ENCODE peak calls at places on chromosomes 7 and 10, in seven cellular contexts. B, E, O, Y, R, G and K are unnamed samples.

GRCh38 chr7:43535031-43535451 is 47.9 kb upstream of the STK17A start:
- DNase-seq in R (no peak), G (no peak), E (no peak), B (no peak), O (no peak), Y (no peak), K (peak; percentile 59)

GRCh38 chr10:49798275-49798674 is 36.2 kb upstream of the OGDHL start:
- DNase-seq in O (no peak), Y (no peak), E (no peak), R (no peak), B (no peak), G (no peak), K (no peak)

GRCh38 chr10:75508814-75509306 is 77.4 kb downstream of the LRMDA start:
- DNase-seq in R (no peak), Y (no peak), B (peak; percentile 26), O (no peak), E (no peak), G (no peak), K (peak; percentile 28)

GRCh38 chr10:74079028-74079913 is 71.4 kb downstream of the AP3M1 start:
- DNase-seq in R (no peak), Y (no peak), O (no peak), B (no peak), E (peak; percentile 33), G (no peak), K (peak; percentile 56)

GRCh38 chr7:67462781-67463191 is 466.2 kb downstream of the TYW1 start:
- DNase-seq in O (no peak), B (peak; percentile 72), G (no peak), E (no peak), R (no peak), Y (no peak), K (peak; percentile 73)

GRCh38 chr7:70132802-70133201 is 534.5 kb downstream of the AUTS2 start:
- DNase-seq in G (no peak), R (no peak), O (no peak), B (no peak), E (no peak), Y (no peak), K (no peak)

GRCh38 chr10:7260412-7260900 is 150.4 kb downstream of the SFMBT2 start:
- DNase-seq in B (peak; percentile 71), E (peak; percentile 86), R (no peak), G (peak; percentile 89), O (peak; percentile 56), Y (peak; percentile 88), K (peak; percentile 74)

GRCh38 chr10:17004801-17005380 is 124.7 kb downstream of the CUBN start:
- DNase-seq in B (no peak), Y (no peak), G (no peak), R (no peak), O (no peak), E (no peak), K (no peak)

DNA sequence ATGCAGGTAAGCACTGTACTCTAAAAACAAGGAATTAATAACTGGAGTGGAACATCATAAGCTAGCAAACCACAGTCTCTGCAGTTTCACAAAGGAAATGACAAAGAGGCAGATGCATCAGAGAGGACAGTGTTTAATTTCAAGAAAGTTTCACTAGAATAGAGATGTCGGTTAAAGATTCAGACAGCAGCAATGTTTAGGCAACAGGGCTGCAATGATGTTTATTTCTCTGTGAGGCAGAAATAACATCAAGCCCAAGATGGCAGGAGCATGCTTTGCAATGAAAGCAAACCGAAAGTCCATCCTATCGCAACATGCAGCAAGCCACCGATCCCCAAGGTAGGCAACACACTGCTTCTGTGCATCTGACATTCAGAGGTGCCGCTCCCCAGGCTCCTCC is 81.8 kb downstream of the FGFR2 start:
- DNase-seq in B (no peak), G (no peak), E (no peak), O (no peak), R (no peak), Y (no peak), K (no peak)
- H3K27ac ChIP-seq in B (no peak overlapping the region), G (no peak overlapping the region), E (no peak overlapping the region), O (no peak overlapping the region), R (no peak overlapping the region), Y (no peak overlapping the region), K (no peak overlapping the region)

GRCh38 chr7:15751191-15751701 is 64.8 kb upstream of the MEOX2 start:
- DNase-seq in O (no peak), R (no peak), E (no peak), G (no peak), Y (no peak), B (no peak), K (no peak)
- H3K4me3 ChIP-seq in O (no peak overlapping the region), R (no peak overlapping the region), E (no peak overlapping the region), G (no peak overlapping the region), Y (no peak overlapping the region), B (no peak overlapping the region), K (no peak overlapping the region)

GRCh38 chr7:36278069-36278766 is 111.4 kb upstream of the ANLN start:
- DNase-seq in Y (no peak), B (no peak), G (no peak), R (no peak), E (no peak), O (no peak), K (no peak)
- H3K27ac ChIP-seq in Y (peak overlapping the region; percentile 95), B (peak overlapping the region; percentile 57), G (no peak overlapping the region), R (no peak overlapping the region), E (peak overlapping the region; percentile 18), O (peak overlapping the region; percentile 79), K (no peak overlapping the region)

GRCh38 chr10:60662917-60663614 is 115.2 kb upstream of the CDK1 start:
- DNase-seq in B (no peak), E (peak; percentile 47), R (no peak), O (no peak), G (peak; percentile 61), Y (no peak), K (peak; percentile 37)

GRCh38 chr10:60663850-60664249 is 114.4 kb upstream of the CDK1 start:
- DNase-seq in B (no peak), R (no peak), E (no peak), G (no peak), Y (no peak), O (no peak), K (no peak)

GRCh38 chr10:60660625-60661024 is 117.7 kb upstream of the CDK1 start:
- DNase-seq in G (no peak), E (no peak), O (no peak), R (no peak), Y (no peak), B (no peak), K (no peak)

GRCh38 chr10:60664859-60665258 is 113.4 kb upstream of the CDK1 start:
- DNase-seq in R (no peak), G (peak; percentile 55), Y (no peak), O (no peak), B (no peak), E (peak; percentile 5), K (no peak)

GRCh38 chr10:60661627-60662026 is 116.7 kb upstream of the CDK1 start:
- DNase-seq in B (no peak), Y (peak; percentile 47), O (no peak), G (peak; percentile 84), E (peak; percentile 60), R (no peak), K (peak; percentile 43)
- H3K4me3 ChIP-seq in B (no peak overlapping the region), Y (no peak overlapping the region), O (no peak overlapping the region), G (no peak overlapping the region), E (no peak overlapping the region), R (no peak overlapping the region), K (no peak overlapping the region)

DNA sequence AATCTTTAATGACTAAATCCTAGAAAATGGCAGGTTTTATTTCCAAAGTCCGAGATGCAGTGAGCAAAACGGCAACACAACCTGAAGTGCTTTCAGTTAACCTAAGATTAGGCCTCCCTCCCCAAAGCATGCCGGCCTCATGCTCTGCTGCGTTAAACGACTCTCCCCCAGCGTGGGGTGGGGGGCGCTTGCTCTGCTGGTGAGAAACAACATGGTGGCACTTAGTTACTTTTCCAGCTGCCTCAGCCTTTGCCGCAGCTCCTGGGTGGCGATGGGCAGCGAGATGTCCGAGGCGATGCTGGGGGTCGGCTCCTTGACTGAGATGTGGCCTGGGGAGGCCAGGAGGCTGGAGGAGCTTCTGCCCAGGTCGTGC is 36.7 kb upstream of the NCAPG2 start:
- DNase-seq in O (no peak), Y (no peak), G (no peak), B (no peak), R (no peak), E (no peak), K (no peak)
- H3K27ac ChIP-seq in O (no peak overlapping the region), Y (peak overlapping the region; percentile 72), G (no peak overlapping the region), B (peak overlapping the region; percentile 71), R (peak overlapping the region; percentile 61), E (peak overlapping the region; percentile 59), K (no peak overlapping the region)

DNA sequence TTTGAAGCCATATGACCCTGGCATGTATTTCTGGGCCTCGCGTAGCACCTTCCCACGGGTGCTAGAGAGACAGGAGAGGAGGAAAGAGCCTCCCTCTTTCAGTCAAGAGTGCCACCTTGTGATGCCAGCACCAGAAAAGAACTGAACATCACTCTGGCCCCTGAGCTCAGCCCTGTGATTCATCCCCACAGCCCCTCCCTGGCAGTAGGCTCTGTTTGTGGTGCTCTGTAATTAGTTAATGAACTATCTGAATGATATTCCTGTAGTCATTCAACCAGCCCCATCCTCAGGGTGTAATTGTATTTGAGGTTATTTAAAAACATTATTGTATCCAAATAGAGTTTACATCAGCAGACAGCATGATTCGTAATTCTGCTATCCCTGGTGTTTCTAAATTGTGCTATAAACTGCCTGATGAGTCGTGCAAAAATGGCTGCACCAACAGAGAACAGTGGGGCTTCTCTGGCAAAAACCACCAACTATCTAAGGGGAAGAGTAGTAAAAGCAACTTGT is 23.5 kb upstream of the TIAL1 start:
- DNase-seq in G (no peak), Y (no peak), E (peak; percentile 56), O (no peak), R (no peak), B (no peak), K (no peak)
- H3K4me3 ChIP-seq in G (no peak overlapping the region), Y (no peak overlapping the region), E (no peak overlapping the region), O (no peak overlapping the region), R (no peak overlapping the region), B (no peak overlapping the region), K (no peak overlapping the region)

GRCh38 chr7:8126768-8127167 is 135.2 kb downstream of the ICA1 start:
- DNase-seq in R (no peak), Y (no peak), B (no peak), E (no peak), O (no peak), G (no peak), K (no peak)
- H3K27ac ChIP-seq in R (no peak overlapping the region), Y (no peak overlapping the region), B (no peak overlapping the region), E (no peak overlapping the region), O (no peak overlapping the region), G (no peak overlapping the region), K (no peak overlapping the region)